ENCODE peak calls at places on chromosome 16, in six cellular contexts. One of them, this sample, is unnamed.

GRCh38 chr16:1105888-1106620 is 10.0 kb upstream of the C1QTNF8 start:
- DNase-seq in activated CD4-positive, alpha-beta T cell treated with anti-CD3 and anti-CD28 coated beads, Interleukin-2, amount 10 ng/mL, durations not matched to agents 7 days and 5 days: peak
- DNase-seq in cardiac fibroblast: peak
- DNase-seq in activated naive CD4-positive, alpha-beta T cell: peak
- DNase-seq in GDM1: peak
- DNase-seq in fibroblast of mammary gland: peak
- DNase-seq in this sample: peak

GRCh38 chr16:668519-669171 is 713 bp downstream of the RHOT2 start:
- DNase-seq in activated naive CD4-positive, alpha-beta T cell: no peak
- DNase-seq in cardiac fibroblast: peak
- DNase-seq in activated CD4-positive, alpha-beta T cell treated with anti-CD3 and anti-CD28 coated beads, Interleukin-2, amount 10 ng/mL, durations not matched to agents 7 days and 5 days: no peak
- DNase-seq in fibroblast of mammary gland: no peak
- DNase-seq in GDM1: no peak
- DNase-seq in this sample: no peak

GRCh38 chr16:48542020-48542473 is 67.9 kb downstream of the N4BP1 start:
- DNase-seq in fibroblast of mammary gland: peak
- DNase-seq in GDM1: peak
- DNase-seq in activated CD4-positive, alpha-beta T cell treated with anti-CD3 and anti-CD28 coated beads, Interleukin-2, amount 10 ng/mL, durations not matched to agents 7 days and 5 days: no peak
- DNase-seq in activated naive CD4-positive, alpha-beta T cell: no peak
- DNase-seq in cardiac fibroblast: peak
- DNase-seq in this sample: peak

GRCh38 chr16:12575288-12575687 is 228.4 kb downstream of the CPPED1 start:
- DNase-seq in fibroblast of mammary gland: no peak
- DNase-seq in cardiac fibroblast: no peak
- DNase-seq in activated CD4-positive, alpha-beta T cell treated with anti-CD3 and anti-CD28 coated beads, Interleukin-2, amount 10 ng/mL, durations not matched to agents 7 days and 5 days: no peak
- DNase-seq in GDM1: no peak
- DNase-seq in activated naive CD4-positive, alpha-beta T cell: no peak
- DNase-seq in this sample: no peak

GRCh38 chr16:12459401-12459791 is 344.3 kb downstream of the CPPED1 start:
- DNase-seq in activated CD4-positive, alpha-beta T cell treated with anti-CD3 and anti-CD28 coated beads, Interleukin-2, amount 10 ng/mL, durations not matched to agents 7 days and 5 days: no peak
- DNase-seq in cardiac fibroblast: no peak
- DNase-seq in fibroblast of mammary gland: no peak
- DNase-seq in activated naive CD4-positive, alpha-beta T cell: no peak
- DNase-seq in GDM1: peak
- DNase-seq in this sample: no peak

GRCh38 chr16:9062301-9062700 is 29.1 kb upstream of the HAPSTR1 start:
- DNase-seq in activated CD4-positive, alpha-beta T cell treated with anti-CD3 and anti-CD28 coated beads, Interleukin-2, amount 10 ng/mL, durations not matched to agents 7 days and 5 days: no peak
- DNase-seq in cardiac fibroblast: no peak
- DNase-seq in GDM1: no peak
- DNase-seq in activated naive CD4-positive, alpha-beta T cell: no peak
- DNase-seq in fibroblast of mammary gland: no peak
- DNase-seq in this sample: no peak

GRCh38 chr16:46715769-46716305 is 26.4 kb downstream of the ORC6 start:
- DNase-seq in activated CD4-positive, alpha-beta T cell treated with anti-CD3 and anti-CD28 coated beads, Interleukin-2, amount 10 ng/mL, durations not matched to agents 7 days and 5 days: no peak
- DNase-seq in fibroblast of mammary gland: peak
- DNase-seq in cardiac fibroblast: peak
- DNase-seq in GDM1: no peak
- DNase-seq in activated naive CD4-positive, alpha-beta T cell: no peak
- DNase-seq in this sample: peak

GRCh38 chr16:5906351-5906750 is 808.8 kb upstream of the EEF2KMT start:
- DNase-seq in fibroblast of mammary gland: no peak
- DNase-seq in GDM1: no peak
- DNase-seq in activated naive CD4-positive, alpha-beta T cell: no peak
- DNase-seq in activated CD4-positive, alpha-beta T cell treated with anti-CD3 and anti-CD28 coated beads, Interleukin-2, amount 10 ng/mL, durations not matched to agents 7 days and 5 days: no peak
- DNase-seq in cardiac fibroblast: no peak
- DNase-seq in this sample: no peak

GRCh38 chr16:87350681-87351319 is 32.8 kb downstream of the FBXO31 start:
- DNase-seq in GDM1: no peak
- DNase-seq in fibroblast of mammary gland: peak
- DNase-seq in activated CD4-positive, alpha-beta T cell treated with anti-CD3 and anti-CD28 coated beads, Interleukin-2, amount 10 ng/mL, durations not matched to agents 7 days and 5 days: no peak
- DNase-seq in activated naive CD4-positive, alpha-beta T cell: no peak
- DNase-seq in cardiac fibroblast: peak
- DNase-seq in this sample: peak

GRCh38 chr16:68244481-68244902 is 681 bp upstream of the PLA2G15 start:
- DNase-seq in activated CD4-positive, alpha-beta T cell treated with anti-CD3 and anti-CD28 coated beads, Interleukin-2, amount 10 ng/mL, durations not matched to agents 7 days and 5 days: no peak
- DNase-seq in cardiac fibroblast: no peak
- DNase-seq in GDM1: no peak
- DNase-seq in fibroblast of mammary gland: no peak
- DNase-seq in activated naive CD4-positive, alpha-beta T cell: no peak
- DNase-seq in this sample: no peak

GRCh38 chr16:84478172-84478948 is 26.1 kb downstream of the MEAK7 start:
- DNase-seq in activated naive CD4-positive, alpha-beta T cell: no peak
- DNase-seq in GDM1: no peak
- DNase-seq in fibroblast of mammary gland: peak
- DNase-seq in cardiac fibroblast: peak
- DNase-seq in activated CD4-positive, alpha-beta T cell treated with anti-CD3 and anti-CD28 coated beads, Interleukin-2, amount 10 ng/mL, durations not matched to agents 7 days and 5 days: no peak
- DNase-seq in this sample: peak

GRCh38 chr16:30519120-30520049 is 7.0 kb downstream of the ZNF768 start:
- DNase-seq in activated CD4-positive, alpha-beta T cell treated with anti-CD3 and anti-CD28 coated beads, Interleukin-2, amount 10 ng/mL, durations not matched to agents 7 days and 5 days: no peak
- DNase-seq in activated naive CD4-positive, alpha-beta T cell: no peak
- DNase-seq in cardiac fibroblast: no peak
- DNase-seq in fibroblast of mammary gland: no peak
- DNase-seq in GDM1: no peak
- DNase-seq in this sample: no peak

GRCh38 chr16:30068750-30069574 is 3.4 kb downstream of the ALDOA start:
- DNase-seq in activated naive CD4-positive, alpha-beta T cell: peak
- DNase-seq in GDM1: no peak
- DNase-seq in activated CD4-positive, alpha-beta T cell treated with anti-CD3 and anti-CD28 coated beads, Interleukin-2, amount 10 ng/mL, durations not matched to agents 7 days and 5 days: peak
- DNase-seq in fibroblast of mammary gland: peak
- DNase-seq in cardiac fibroblast: peak
- DNase-seq in this sample: no peak

GRCh38 chr16:88455610-88456355 is 2.7 kb downstream of the ZFPM1 start:
- DNase-seq in activated CD4-positive, alpha-beta T cell treated with anti-CD3 and anti-CD28 coated beads, Interleukin-2, amount 10 ng/mL, durations not matched to agents 7 days and 5 days: peak
- DNase-seq in fibroblast of mammary gland: peak
- DNase-seq in activated naive CD4-positive, alpha-beta T cell: peak
- DNase-seq in GDM1: no peak
- DNase-seq in cardiac fibroblast: peak
- DNase-seq in this sample: peak

GRCh38 chr16:31063843-31064611 is 10.0 kb downstream of the ZNF668 start:
- DNase-seq in fibroblast of mammary gland: no peak
- DNase-seq in GDM1: peak
- DNase-seq in cardiac fibroblast: no peak
- DNase-seq in activated CD4-positive, alpha-beta T cell treated with anti-CD3 and anti-CD28 coated beads, Interleukin-2, amount 10 ng/mL, durations not matched to agents 7 days and 5 days: peak
- DNase-seq in activated naive CD4-positive, alpha-beta T cell: no peak
- DNase-seq in this sample: no peak

GRCh38 chr16:66372898-66373155 is 6.3 kb downstream of the CDH5 start:
- DNase-seq in GDM1: no peak
- DNase-seq in activated CD4-positive, alpha-beta T cell treated with anti-CD3 and anti-CD28 coated beads, Interleukin-2, amount 10 ng/mL, durations not matched to agents 7 days and 5 days: no peak
- DNase-seq in fibroblast of mammary gland: no peak
- DNase-seq in activated naive CD4-positive, alpha-beta T cell: no peak
- DNase-seq in cardiac fibroblast: no peak
- DNase-seq in this sample: no peak

GRCh38 chr16:68362314-68362913 is 51.6 kb downstream of the PRMT7 start:
- DNase-seq in fibroblast of mammary gland: no peak
- DNase-seq in GDM1: no peak
- DNase-seq in activated naive CD4-positive, alpha-beta T cell: no peak
- DNase-seq in cardiac fibroblast: no peak
- DNase-seq in activated CD4-positive, alpha-beta T cell treated with anti-CD3 and anti-CD28 coated beads, Interleukin-2, amount 10 ng/mL, durations not matched to agents 7 days and 5 days: no peak
- DNase-seq in this sample: no peak

This sample was measured in fibroblast of lung.